ENCODE peak calls at places on chromosomes 3 and 15, in five cellular contexts. One of them, this sample, is unnamed.

GRCh38 chr3:32105291-32106131 is 909 bp upstream of the GPD1L start:
- DNase-seq in GM04504: no peak
- DNase-seq in activated effector memory CD4-positive, alpha-beta T cell treated with Interleukin-2 at 50 U/mL for 16 hours: no peak
- DNase-seq in NCI-H2029: no peak
- DNase-seq in activated gamma-delta T cell treated with Interleukin-2 at 50 U/mL for 16 hours: no peak
- DNase-seq in this sample: peak; percentile 82

GRCh38 chr3:78887608-78888011 is 880.2 kb downstream of the ROBO1 start:
- DNase-seq in GM04504: no peak
- DNase-seq in activated effector memory CD4-positive, alpha-beta T cell treated with Interleukin-2 at 50 U/mL for 16 hours: no peak
- DNase-seq in NCI-H2029: no peak
- DNase-seq in activated gamma-delta T cell treated with Interleukin-2 at 50 U/mL for 16 hours: no peak
- DNase-seq in this sample: no peak

GRCh38 chr3:148075829-148076716 is 621.6 kb upstream of the AGTR1 start:
- DNase-seq in GM04504: peak; percentile 38
- DNase-seq in activated effector memory CD4-positive, alpha-beta T cell treated with Interleukin-2 at 50 U/mL for 16 hours: no peak
- DNase-seq in NCI-H2029: no peak
- DNase-seq in activated gamma-delta T cell treated with Interleukin-2 at 50 U/mL for 16 hours: no peak
- DNase-seq in this sample: peak; percentile 72

GRCh38 chr3:142051351-142051750 is 98.0 kb downstream of the TFDP2 start:
- DNase-seq in GM04504: no peak
- DNase-seq in activated effector memory CD4-positive, alpha-beta T cell treated with Interleukin-2 at 50 U/mL for 16 hours: no peak
- DNase-seq in NCI-H2029: no peak
- DNase-seq in activated gamma-delta T cell treated with Interleukin-2 at 50 U/mL for 16 hours: no peak
- DNase-seq in this sample: no peak

GRCh38 chr3:137071104-137071503 is 113.3 kb downstream of the IL20RB start:
- DNase-seq in GM04504: no peak
- DNase-seq in activated effector memory CD4-positive, alpha-beta T cell treated with Interleukin-2 at 50 U/mL for 16 hours: no peak
- DNase-seq in NCI-H2029: no peak
- DNase-seq in activated gamma-delta T cell treated with Interleukin-2 at 50 U/mL for 16 hours: no peak
- DNase-seq in this sample: no peak

GRCh38 chr3:178699810-178700209 is 163.6 kb downstream of the KCNMB2 start:
- DNase-seq in GM04504: no peak
- DNase-seq in activated effector memory CD4-positive, alpha-beta T cell treated with Interleukin-2 at 50 U/mL for 16 hours: no peak
- DNase-seq in NCI-H2029: no peak
- DNase-seq in activated gamma-delta T cell treated with Interleukin-2 at 50 U/mL for 16 hours: no peak
- DNase-seq in this sample: peak; percentile 87

GRCh38 chr3:150922611-150923010 is 17.4 kb upstream of the MINDY4B start:
- DNase-seq in GM04504: no peak
- DNase-seq in activated effector memory CD4-positive, alpha-beta T cell treated with Interleukin-2 at 50 U/mL for 16 hours: no peak
- DNase-seq in NCI-H2029: no peak
- DNase-seq in activated gamma-delta T cell treated with Interleukin-2 at 50 U/mL for 16 hours: no peak
- DNase-seq in this sample: no peak

GRCh38 chr3:151087648-151088047 is 2.2 kb downstream of the MED12L start:
- DNase-seq in GM04504: no peak
- DNase-seq in activated effector memory CD4-positive, alpha-beta T cell treated with Interleukin-2 at 50 U/mL for 16 hours: no peak
- DNase-seq in NCI-H2029: no peak
- DNase-seq in activated gamma-delta T cell treated with Interleukin-2 at 50 U/mL for 16 hours: no peak
- DNase-seq in this sample: peak; percentile 13

GRCh38 chr15:78075490-78076230 is 1.9 kb downstream of the TBC1D2B start:
- DNase-seq in GM04504: peak; percentile 80
- DNase-seq in activated effector memory CD4-positive, alpha-beta T cell treated with Interleukin-2 at 50 U/mL for 16 hours: no peak
- DNase-seq in NCI-H2029: no peak
- DNase-seq in activated gamma-delta T cell treated with Interleukin-2 at 50 U/mL for 16 hours: no peak
- DNase-seq in this sample: peak; percentile 78

GRCh38 chr3:13620776-13621365 is 71.9 kb downstream of the FBLN2 start:
- DNase-seq in GM04504: no peak
- DNase-seq in activated effector memory CD4-positive, alpha-beta T cell treated with Interleukin-2 at 50 U/mL for 16 hours: no peak
- DNase-seq in NCI-H2029: no peak
- DNase-seq in activated gamma-delta T cell treated with Interleukin-2 at 50 U/mL for 16 hours: no peak
- DNase-seq in this sample: no peak

GRCh38 chr3:72722930-72723726 is 125.1 kb downstream of the SHQ1 start:
- DNase-seq in GM04504: no peak
- DNase-seq in activated effector memory CD4-positive, alpha-beta T cell treated with Interleukin-2 at 50 U/mL for 16 hours: no peak
- DNase-seq in NCI-H2029: peak; percentile 31
- DNase-seq in activated gamma-delta T cell treated with Interleukin-2 at 50 U/mL for 16 hours: no peak
- DNase-seq in this sample: peak; percentile 91

GRCh38 chr15:57335326-57336118 is 40.8 kb upstream of the CGNL1 start:
- DNase-seq in GM04504: no peak
- DNase-seq in activated effector memory CD4-positive, alpha-beta T cell treated with Interleukin-2 at 50 U/mL for 16 hours: no peak
- DNase-seq in NCI-H2029: no peak
- DNase-seq in activated gamma-delta T cell treated with Interleukin-2 at 50 U/mL for 16 hours: no peak
- DNase-seq in this sample: no peak

GRCh38 chr15:73305331-73306211 is 63.2 kb downstream of the HCN4 start:
- DNase-seq in GM04504: peak; percentile 23
- DNase-seq in activated effector memory CD4-positive, alpha-beta T cell treated with Interleukin-2 at 50 U/mL for 16 hours: no peak
- DNase-seq in NCI-H2029: peak; percentile 39
- DNase-seq in activated gamma-delta T cell treated with Interleukin-2 at 50 U/mL for 16 hours: no peak
- DNase-seq in this sample: peak; percentile 61

GRCh38 chr3:177852001-177852400 is 654.7 kb upstream of the TBL1XR1 start:
- DNase-seq in GM04504: no peak
- DNase-seq in activated effector memory CD4-positive, alpha-beta T cell treated with Interleukin-2 at 50 U/mL for 16 hours: no peak
- DNase-seq in NCI-H2029: no peak
- DNase-seq in activated gamma-delta T cell treated with Interleukin-2 at 50 U/mL for 16 hours: no peak
- DNase-seq in this sample: no peak

GRCh38 chr3:135896613-135897012 is 68.9 kb upstream of the PPP2R3A start:
- DNase-seq in GM04504: no peak
- DNase-seq in activated effector memory CD4-positive, alpha-beta T cell treated with Interleukin-2 at 50 U/mL for 16 hours: no peak
- DNase-seq in NCI-H2029: no peak
- DNase-seq in activated gamma-delta T cell treated with Interleukin-2 at 50 U/mL for 16 hours: no peak
- DNase-seq in this sample: peak; percentile 91

GRCh38 chr3:175207361-175207760 is 348.2 kb downstream of the NAALADL2 start:
- DNase-seq in GM04504: no peak
- DNase-seq in activated effector memory CD4-positive, alpha-beta T cell treated with Interleukin-2 at 50 U/mL for 16 hours: no peak
- DNase-seq in NCI-H2029: no peak
- DNase-seq in activated gamma-delta T cell treated with Interleukin-2 at 50 U/mL for 16 hours: no peak
- DNase-seq in this sample: peak; percentile 2

GRCh38 chr3:86774082-86774691 is 216.8 kb downstream of the VGLL3 start:
- DNase-seq in GM04504: no peak
- DNase-seq in activated effector memory CD4-positive, alpha-beta T cell treated with Interleukin-2 at 50 U/mL for 16 hours: no peak
- DNase-seq in NCI-H2029: peak; percentile 3
- DNase-seq in activated gamma-delta T cell treated with Interleukin-2 at 50 U/mL for 16 hours: no peak
- DNase-seq in this sample: peak; percentile 42

GRCh38 chr3:56467108-56467507 is 1.2 kb downstream of the ERC2 start:
- DNase-seq in GM04504: no peak
- DNase-seq in activated effector memory CD4-positive, alpha-beta T cell treated with Interleukin-2 at 50 U/mL for 16 hours: no peak
- DNase-seq in NCI-H2029: peak; percentile 78
- DNase-seq in activated gamma-delta T cell treated with Interleukin-2 at 50 U/mL for 16 hours: peak; percentile 4
- DNase-seq in this sample: peak; percentile 91

This sample was measured in renal cortical epithelial cell.